ENCODE peak calls at places on chromosomes 11 and 22, in seven cellular contexts. L, H, C, R, W, I and K are unnamed samples. For H3K27me3, the result is how much of the 10 kb centered on the place peaks cover.

GRCh38 chr11:120756931-120757330 is 245.4 kb downstream of the GRIK4 start:
- DNase-seq in L (no peak), H (no peak), C (no peak), R (peak), W (no peak), I (no peak), K (peak)

GRCh38 chr11:4071828-4072421 is 22.7 kb upstream of the RRM1 start:
- DNase-seq in L (no peak), H (no peak), C (no peak), R (peak), W (no peak), I (no peak), K (peak)

GRCh38 chr22:18060646-18061620 is 16.9 kb upstream of the PEX26 start:
- DNase-seq in L (no peak), H (peak), C (no peak), R (no peak), W (peak), I (no peak), K (no peak)

GRCh38 chr22:29073618-29074275 is 912 bp downstream of the KREMEN1 start:
- DNase-seq in L (peak), H (no peak), C (peak), R (peak), W (no peak), I (no peak), K (peak)

GRCh38 chr11:2433106-2433925 is 11.0 kb downstream of the TRPM5 start:
- DNase-seq in L (no peak), H (no peak), C (no peak), R (no peak), W (no peak), I (no peak), K (no peak)

GRCh38 chr22:50085211-50085999 is at the start of gene MLC1:
- DNase-seq in L (no peak), H (no peak), C (peak), R (no peak), W (no peak), I (no peak), K (peak)

GRCh38 chr11:27876209-27876775 is 176.0 kb upstream of the BDNF start:
- DNase-seq in L (no peak), H (no peak), C (no peak), R (no peak), W (no peak), I (no peak), K (no peak)

GRCh38 chr11:15118431-15118830 is 3.7 kb downstream of the INSC start:
- DNase-seq in L (no peak), H (no peak), C (no peak), R (no peak), W (peak), I (no peak), K (no peak)

GRCh38 chr11:65316979-65317786 is 2.5 kb downstream of the CDC42EP2 start:
- DNase-seq in L (peak), H (no peak), C (no peak), R (peak), W (peak), I (no peak), K (peak)

GRCh38 chr11:58330861-58331260 is 28.0 kb downstream of the OR5B17 start:
- DNase-seq in L (no peak), H (peak), C (no peak), R (no peak), W (peak), I (no peak), K (no peak)

GRCh38 chr11:65362320-65362931 is 7.9 kb downstream of the TIGD3 start:
- DNase-seq in L (no peak), H (no peak), C (no peak), R (no peak), W (no peak), I (no peak), K (no peak)

GRCh38 chr11:36452231-36452630 is 57.8 kb downstream of the TRAF6 start:
- DNase-seq in L (no peak), H (no peak), C (no peak), R (no peak), W (peak), I (no peak), K (no peak)

GRCh38 chr11:2698386-2699184 is 1.2 kb downstream of the KCNQ1OT1 start:
- DNase-seq in L (no peak), H (no peak), C (no peak), R (no peak), W (peak), I (no peak), K (peak)

GRCh38 chr11:73271936-73272679 is at the start of gene P2RY6:
- DNase-seq in L (no peak), H (no peak), C (no peak), R (no peak), W (peak), I (no peak), K (peak)

GRCh38 chr11:16356057-16356750 is at the start of gene SOX6:
- DNase-seq in L (no peak), H (peak), C (no peak), R (peak), W (peak), I (no peak), K (peak)

GRCh38 chr11:128716661-128717210 is 22.9 kb downstream of the FLI1 start:
- DNase-seq in L (no peak), H (peak), C (peak), R (peak), W (no peak), I (peak), K (no peak)

GRCh38 chr11:79042824-79043223 is 398.0 kb downstream of the TENM4 start:
- DNase-seq in L (no peak), H (no peak), C (no peak), R (no peak), W (peak), I (no peak), K (no peak)

GRCh38 chr11:79045811-79046304 is 395.0 kb downstream of the TENM4 start:
- DNase-seq in L (no peak), H (no peak), C (no peak), R (peak), W (peak), I (no peak), K (peak)

GRCh38 chr11:79045018-79045787 is 395.6 kb downstream of the TENM4 start:
- DNase-seq in L (no peak), H (no peak), C (no peak), R (peak), W (no peak), I (no peak), K (peak)

GRCh38 chr11:79044211-79044610 is 396.6 kb downstream of the TENM4 start:
- DNase-seq in L (no peak), H (no peak), C (no peak), R (no peak), W (no peak), I (no peak), K (no peak)

DNA sequence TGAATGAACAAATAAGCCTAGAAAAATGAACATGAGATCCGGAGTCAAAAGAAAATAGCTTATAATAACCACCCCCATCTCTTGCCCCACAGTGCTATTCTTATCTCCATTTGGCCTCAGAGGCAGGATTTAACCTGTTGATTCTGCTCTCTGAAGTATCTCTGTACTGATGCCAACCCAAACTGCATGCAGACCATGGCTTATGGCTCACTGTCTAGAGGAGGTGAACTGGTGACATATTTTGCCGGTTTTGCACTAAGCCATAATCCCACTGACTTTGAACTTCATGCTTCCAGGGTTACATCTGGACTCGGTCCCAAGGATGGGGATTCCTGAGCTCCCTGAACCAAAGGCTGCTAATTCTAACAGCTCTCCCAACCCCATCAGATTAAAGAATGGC is 397.1 kb downstream of the TENM4 start:
- DNase-seq in L (no peak), H (no peak), C (no peak), R (no peak), W (no peak), I (no peak), K (no peak)
- H3K4me3 ChIP-seq in L (no peak), H (no peak), C (no peak), R (no peak), W (no peak), I (no peak), K (no peak)

DNA sequence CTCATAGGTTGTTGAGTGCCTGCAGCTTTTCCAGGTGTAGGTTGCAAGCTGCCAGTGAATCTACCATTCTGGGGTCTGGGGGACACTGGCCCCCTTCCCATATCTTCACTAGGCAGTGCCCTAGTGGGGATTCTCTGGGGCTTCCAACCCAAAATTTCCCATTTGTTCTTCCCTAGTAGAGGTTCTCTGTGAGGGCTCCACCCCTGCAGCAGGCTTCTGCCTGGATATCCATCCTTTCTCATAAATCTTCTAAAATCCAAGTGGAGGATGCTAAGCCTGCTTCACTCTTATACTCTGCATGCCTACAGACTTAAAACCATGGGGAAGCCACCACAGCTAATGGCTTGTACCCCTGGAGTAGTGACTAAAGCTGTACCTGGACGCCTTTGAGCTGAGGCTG is 33.4 kb downstream of the ANO3 start:
- DNase-seq in L (no peak), H (no peak), C (no peak), R (no peak), W (no peak), I (no peak), K (no peak)
- H3K27me3 ChIP-seq in L (under half), H (under half), C (under half), R (under half), W (under half), I (under half), K (under half)

GRCh38 chr22:27802389-27803079 is 978 bp upstream of the MN1 start:
- DNase-seq in L (no peak), H (no peak), C (no peak), R (no peak), W (no peak), I (no peak), K (no peak)
- H3K4me3 ChIP-seq in L (peak), H (peak), C (peak), R (peak), W (peak), I (peak), K (peak)

GRCh38 chr11:71252782-71253730 is 679 bp upstream of the SHANK2 start:
- DNase-seq in L (peak), H (peak), C (no peak), R (peak), W (no peak), I (no peak), K (peak)
- H3K27me3 ChIP-seq in L (under half), H (under half), C (under half), R (half or more), W (under half), I (under half), K (half or more)

DNA sequence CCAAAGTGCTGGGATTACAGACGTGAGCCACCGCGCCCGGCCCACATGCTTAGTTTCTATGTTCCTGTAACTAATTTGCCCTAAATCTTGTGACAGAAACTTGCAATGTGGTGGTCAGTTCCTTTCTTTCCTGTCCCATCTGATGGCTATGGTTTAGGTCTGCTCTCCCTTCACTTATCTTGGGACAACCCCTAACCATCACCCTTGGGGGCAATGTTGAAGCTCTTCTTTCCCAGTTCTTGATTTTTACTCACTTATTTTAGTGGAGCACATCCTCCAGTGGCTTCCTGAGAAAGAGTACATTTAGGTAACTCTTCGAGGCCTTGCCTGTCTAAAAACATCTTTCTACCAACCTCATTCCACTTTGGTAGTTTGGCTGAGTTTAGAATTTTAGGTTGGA is 7.3 kb downstream of the SREBF2 start:
- DNase-seq in L (no peak), H (no peak), C (no peak), R (no peak), W (no peak), I (no peak), K (no peak)
- H3K4me3 ChIP-seq in L (no peak), H (no peak), C (no peak), R (no peak), W (no peak), I (no peak), K (no peak)

DNA sequence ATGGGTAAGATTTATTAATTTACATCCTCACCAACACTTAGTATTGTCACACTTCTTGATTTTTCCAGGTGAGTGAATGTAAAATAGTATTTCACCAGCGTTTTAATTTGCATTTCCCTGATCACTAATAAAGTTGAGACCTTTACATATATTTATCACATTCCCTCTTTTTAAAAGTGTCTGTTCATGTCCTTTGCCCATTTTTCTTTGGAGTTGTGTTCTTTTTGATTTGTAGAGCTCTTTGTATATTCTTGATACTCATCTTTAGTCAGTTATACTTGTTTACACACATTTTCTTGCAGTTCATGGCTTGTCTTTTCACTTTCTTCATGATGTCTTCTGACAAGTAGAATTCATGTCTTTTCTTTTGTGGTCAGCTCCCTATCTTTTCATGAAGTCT is 2.2 kb upstream of the PLAAT5 start:
- DNase-seq in L (no peak), H (no peak), C (no peak), R (no peak), W (no peak), I (no peak), K (no peak)
- H3K27me3 ChIP-seq in L (under half), H (under half), C (under half), R (under half), W (under half), I (under half), K (under half)